ENCODE peak calls at places on chromosome 6, in five cellular contexts. One of them, this sample, is unnamed.

GRCh38 chr6:41066867-41067304 is 5.3 kb downstream of the OARD1 start:
- DNase-seq in cardiac fibroblast: peak; percentile 90
- DNase-seq in fibroblast of mammary gland: peak; percentile 84
- DNase-seq in astrocyte of the spinal cord: peak; percentile 83
- DNase-seq in neural progenitor cell: peak; percentile 75
- DNase-seq in this sample: peak; percentile 77

GRCh38 chr6:121516331-121516730 is 80.9 kb downstream of the GJA1 start:
- DNase-seq in neural progenitor cell: no peak
- DNase-seq in cardiac fibroblast: no peak
- DNase-seq in fibroblast of mammary gland: peak; percentile 14
- DNase-seq in astrocyte of the spinal cord: peak; percentile 50
- DNase-seq in this sample: no peak

GRCh38 chr6:24122139-24122538 is 3.9 kb upstream of the NRSN1 start:
- DNase-seq in fibroblast of mammary gland: no peak
- DNase-seq in cardiac fibroblast: no peak
- DNase-seq in astrocyte of the spinal cord: no peak
- DNase-seq in neural progenitor cell: no peak
- DNase-seq in this sample: no peak

GRCh38 chr6:13334953-13335352 is 6.6 kb upstream of the TBC1D7 start:
- DNase-seq in cardiac fibroblast: peak; percentile 83
- DNase-seq in fibroblast of mammary gland: no peak
- DNase-seq in neural progenitor cell: no peak
- DNase-seq in astrocyte of the spinal cord: no peak
- DNase-seq in this sample: no peak

GRCh38 chr6:36639171-36639808 is 39.2 kb upstream of the CDKN1A start:
- DNase-seq in astrocyte of the spinal cord: peak; percentile 72
- DNase-seq in fibroblast of mammary gland: no peak
- DNase-seq in cardiac fibroblast: peak; percentile 68
- DNase-seq in neural progenitor cell: no peak
- DNase-seq in this sample: no peak

GRCh38 chr6:56595490-56596122 is 47.1 kb downstream of the DST start:
- DNase-seq in cardiac fibroblast: peak; percentile 62
- DNase-seq in neural progenitor cell: peak; percentile 74
- DNase-seq in astrocyte of the spinal cord: peak; percentile 46
- DNase-seq in fibroblast of mammary gland: peak; percentile 63
- DNase-seq in this sample: peak; percentile 58

GRCh38 chr6:139124887-139125672 is 9.8 kb upstream of the HECA start:
- DNase-seq in neural progenitor cell: peak; percentile 65
- DNase-seq in fibroblast of mammary gland: peak; percentile 79
- DNase-seq in cardiac fibroblast: peak; percentile 85
- DNase-seq in astrocyte of the spinal cord: peak; percentile 62
- DNase-seq in this sample: peak; percentile 91

GRCh38 chr6:41427642-41428401 is 92.4 kb downstream of the NCR2 start:
- DNase-seq in fibroblast of mammary gland: no peak
- DNase-seq in astrocyte of the spinal cord: no peak
- DNase-seq in cardiac fibroblast: no peak
- DNase-seq in neural progenitor cell: peak; percentile 67
- DNase-seq in this sample: peak; percentile 43

GRCh38 chr6:219019-219570 is 73.2 kb upstream of the DUSP22 start:
- DNase-seq in neural progenitor cell: peak; percentile 1
- DNase-seq in cardiac fibroblast: no peak
- DNase-seq in astrocyte of the spinal cord: no peak
- DNase-seq in fibroblast of mammary gland: no peak
- DNase-seq in this sample: no peak

GRCh38 chr6:118889163-118889562 is 4.8 kb upstream of the ASF1A start:
- DNase-seq in cardiac fibroblast: no peak
- DNase-seq in astrocyte of the spinal cord: no peak
- DNase-seq in fibroblast of mammary gland: no peak
- DNase-seq in neural progenitor cell: no peak
- DNase-seq in this sample: no peak

GRCh38 chr6:20875369-20875963 is 341.2 kb downstream of the CDKAL1 start:
- DNase-seq in cardiac fibroblast: peak; percentile 78
- DNase-seq in fibroblast of mammary gland: peak; percentile 58
- DNase-seq in neural progenitor cell: peak; percentile 33
- DNase-seq in astrocyte of the spinal cord: peak; percentile 64
- DNase-seq in this sample: no peak

GRCh38 chr6:109690740-109691687 is at the start of the genes AK9 and FIG4:
- DNase-seq in astrocyte of the spinal cord: peak; percentile 93
- DNase-seq in cardiac fibroblast: peak; percentile 93
- DNase-seq in neural progenitor cell: peak; percentile 96
- DNase-seq in fibroblast of mammary gland: peak; percentile 90
- DNase-seq in this sample: peak; percentile 95
- TF ChIP-seq CTCF in astrocyte of the spinal cord: peak; percentile 17
- TF ChIP-seq CTCF in cardiac fibroblast: peak; percentile 22
- TF ChIP-seq CTCF in neural progenitor cell: peak; percentile 16
- TF ChIP-seq CTCF in fibroblast of mammary gland: no peak
- TF ChIP-seq CTCF in this sample: no peak

GRCh38 chr6:1315560-1316386 is 3.9 kb downstream of the FOXQ1 start:
- DNase-seq in neural progenitor cell: no peak
- DNase-seq in astrocyte of the spinal cord: no peak
- DNase-seq in fibroblast of mammary gland: no peak
- DNase-seq in cardiac fibroblast: no peak
- DNase-seq in this sample: no peak

GRCh38 chr6:1315201-1315559 is 3.3 kb downstream of the FOXQ1 start:
- DNase-seq in fibroblast of mammary gland: no peak
- DNase-seq in cardiac fibroblast: no peak
- DNase-seq in astrocyte of the spinal cord: no peak
- DNase-seq in neural progenitor cell: no peak
- DNase-seq in this sample: no peak

GRCh38 chr6:1317302-1317815 is 5.5 kb downstream of the FOXQ1 start:
- DNase-seq in astrocyte of the spinal cord: no peak
- DNase-seq in neural progenitor cell: no peak
- DNase-seq in cardiac fibroblast: no peak
- DNase-seq in fibroblast of mammary gland: no peak
- DNase-seq in this sample: no peak

GRCh38 chr6:1318036-1318435 is 6.1 kb downstream of the FOXQ1 start:
- DNase-seq in neural progenitor cell: no peak
- DNase-seq in fibroblast of mammary gland: no peak
- DNase-seq in cardiac fibroblast: no peak
- DNase-seq in astrocyte of the spinal cord: no peak
- DNase-seq in this sample: no peak

DNA sequence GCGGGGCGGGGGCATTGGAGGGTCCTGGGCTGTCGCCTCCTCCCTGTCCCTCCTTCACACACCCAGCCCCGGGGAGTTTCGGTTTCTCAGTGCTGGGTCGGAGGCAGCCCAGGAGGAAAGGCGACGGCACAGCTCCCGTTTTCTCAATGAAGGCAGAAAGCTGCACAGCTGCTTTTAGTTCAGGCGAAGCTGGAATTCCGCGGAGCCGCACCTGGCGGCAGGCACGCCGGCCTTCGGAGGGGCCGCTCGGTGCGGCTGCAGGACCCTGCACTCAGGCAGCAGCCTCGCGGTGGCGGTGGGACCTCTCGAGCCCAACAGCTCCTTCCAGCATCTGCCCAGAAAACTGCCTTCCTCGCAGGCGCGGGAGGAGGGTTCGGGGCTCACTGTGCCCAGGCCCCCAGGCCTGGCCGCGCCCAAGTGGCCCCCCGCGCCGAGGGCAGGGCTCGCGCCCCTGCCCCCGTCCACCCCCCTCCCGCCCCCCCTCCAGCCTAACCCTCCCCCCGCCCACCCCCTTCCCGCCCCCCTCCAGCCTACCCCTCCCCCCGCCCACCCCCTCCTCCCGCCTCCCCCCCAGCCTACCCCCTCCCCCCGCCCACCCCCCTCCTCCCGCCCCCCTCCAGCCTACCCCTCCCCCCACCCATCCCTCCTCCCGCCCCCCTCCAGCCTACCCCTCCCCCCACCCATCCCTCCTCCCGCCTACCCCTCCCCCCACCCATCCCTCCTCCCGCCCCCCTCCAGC is 4.8 kb downstream of the FOXQ1 start:
- DNase-seq in astrocyte of the spinal cord: no peak
- DNase-seq in neural progenitor cell: peak; percentile 78
- DNase-seq in fibroblast of mammary gland: no peak
- DNase-seq in cardiac fibroblast: no peak
- DNase-seq in this sample: peak; percentile 9
- TF ChIP-seq CTCF in astrocyte of the spinal cord: no peak
- TF ChIP-seq CTCF in neural progenitor cell: no peak
- TF ChIP-seq CTCF in fibroblast of mammary gland: no peak
- TF ChIP-seq CTCF in cardiac fibroblast: no peak
- TF ChIP-seq CTCF in this sample: no peak

DNA sequence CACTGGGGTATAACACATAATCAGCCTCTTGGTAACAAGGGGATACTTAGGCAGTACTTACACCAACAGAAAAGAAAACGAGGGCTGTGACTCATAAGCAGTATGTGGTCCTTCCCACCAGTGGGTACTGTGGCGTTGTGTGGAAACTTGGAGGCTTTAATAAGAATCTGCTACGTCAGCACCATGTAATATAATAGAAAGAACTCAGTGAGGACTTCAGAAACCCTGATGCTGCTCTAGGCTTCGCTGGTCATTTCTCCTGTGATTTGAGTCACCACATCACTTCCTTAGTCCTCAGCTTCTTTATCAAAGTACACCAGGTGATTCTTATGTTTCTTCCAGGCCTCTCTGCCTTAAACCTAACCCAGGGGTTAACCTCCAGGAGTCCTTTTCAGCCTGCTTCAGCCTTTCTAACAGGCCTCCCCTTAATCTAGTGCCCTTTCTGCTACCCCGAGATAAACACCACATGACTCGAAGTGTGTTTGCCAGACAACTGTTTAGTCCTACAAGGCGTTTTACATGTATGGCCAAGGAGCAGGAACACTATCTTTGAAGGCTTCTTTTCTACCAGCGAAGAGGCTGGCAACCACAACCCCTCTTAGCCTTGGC is 68.5 kb downstream of the FYN start:
- DNase-seq in neural progenitor cell: no peak
- DNase-seq in astrocyte of the spinal cord: peak; percentile 97
- DNase-seq in cardiac fibroblast: peak; percentile 87
- DNase-seq in fibroblast of mammary gland: peak; percentile 78
- DNase-seq in this sample: peak; percentile 94
- TF ChIP-seq CTCF in neural progenitor cell: no peak
- TF ChIP-seq CTCF in astrocyte of the spinal cord: peak; percentile 29
- TF ChIP-seq CTCF in cardiac fibroblast: peak; percentile 24
- TF ChIP-seq CTCF in fibroblast of mammary gland: peak; percentile 11
- TF ChIP-seq CTCF in this sample: no peak

DNA sequence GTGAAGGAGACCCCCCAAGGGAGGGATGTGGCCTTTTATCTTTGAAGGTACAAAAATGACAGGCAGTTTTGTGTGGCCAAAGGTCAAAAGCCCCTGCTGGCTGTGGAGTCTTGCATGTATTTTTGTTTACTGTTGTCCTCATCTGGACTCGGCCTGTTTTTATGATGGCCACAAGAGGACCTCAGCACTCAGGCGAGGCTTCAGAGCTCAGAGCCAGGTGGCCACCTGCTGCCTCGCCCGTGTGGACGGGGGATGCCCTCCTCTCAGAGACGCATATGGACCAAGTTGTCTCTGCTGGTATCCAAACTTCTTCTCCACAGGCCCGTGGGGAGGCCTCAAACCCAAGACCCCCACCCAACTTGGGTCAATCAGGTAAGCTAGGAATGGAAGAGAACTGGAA is 118.2 kb downstream of the DACT2 start:
- DNase-seq in fibroblast of mammary gland: no peak
- DNase-seq in neural progenitor cell: peak; percentile 72
- DNase-seq in astrocyte of the spinal cord: no peak
- DNase-seq in cardiac fibroblast: peak; percentile 10
- DNase-seq in this sample: no peak
- TF ChIP-seq CTCF in fibroblast of mammary gland: no peak
- TF ChIP-seq CTCF in neural progenitor cell: peak; percentile 60
- TF ChIP-seq CTCF in astrocyte of the spinal cord: no peak
- TF ChIP-seq CTCF in cardiac fibroblast: no peak
- TF ChIP-seq CTCF in this sample: no peak

GRCh38 chr6:5746392-5747140 is 260.2 kb downstream of the NRN1 start:
- DNase-seq in neural progenitor cell: peak; percentile 63
- DNase-seq in cardiac fibroblast: no peak
- DNase-seq in fibroblast of mammary gland: no peak
- DNase-seq in astrocyte of the spinal cord: no peak
- DNase-seq in this sample: no peak
- TF ChIP-seq CTCF in neural progenitor cell: peak; percentile 66
- TF ChIP-seq CTCF in cardiac fibroblast: no peak
- TF ChIP-seq CTCF in fibroblast of mammary gland: no peak
- TF ChIP-seq CTCF in astrocyte of the spinal cord: peak; percentile 5
- TF ChIP-seq CTCF in this sample: no peak

GRCh38 chr6:90859612-90860011 is 272.7 kb upstream of the MAP3K7 start:
- DNase-seq in fibroblast of mammary gland: no peak
- DNase-seq in astrocyte of the spinal cord: no peak
- DNase-seq in cardiac fibroblast: no peak
- DNase-seq in neural progenitor cell: peak; percentile 38
- DNase-seq in this sample: no peak
- TF ChIP-seq CTCF in fibroblast of mammary gland: no peak
- TF ChIP-seq CTCF in astrocyte of the spinal cord: no peak
- TF ChIP-seq CTCF in cardiac fibroblast: no peak
- TF ChIP-seq CTCF in neural progenitor cell: peak; percentile 24
- TF ChIP-seq CTCF in this sample: no peak

DNA sequence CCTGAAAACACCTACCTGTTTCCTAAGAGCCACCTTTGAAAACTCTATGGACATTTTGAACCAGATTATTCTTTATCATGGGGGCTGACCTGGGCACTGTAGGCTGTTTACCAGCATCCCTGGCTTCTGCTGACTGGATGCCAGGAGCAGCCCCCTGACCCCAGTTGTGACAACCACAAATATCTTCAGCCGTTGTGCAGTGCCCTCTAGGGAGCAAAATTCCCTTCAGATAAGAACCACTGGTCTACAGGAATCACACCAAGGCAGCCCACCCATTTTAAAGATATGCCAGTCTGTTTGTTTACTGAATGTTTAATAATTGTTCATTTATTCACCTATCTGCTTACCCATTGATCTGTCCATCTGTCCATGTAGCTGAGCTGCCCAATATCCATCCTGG is 276.9 kb downstream of the NRN1 start:
- DNase-seq in neural progenitor cell: peak; percentile 20
- DNase-seq in fibroblast of mammary gland: no peak
- DNase-seq in astrocyte of the spinal cord: no peak
- DNase-seq in cardiac fibroblast: no peak
- DNase-seq in this sample: no peak
- TF ChIP-seq CTCF in neural progenitor cell: peak; percentile 37
- TF ChIP-seq CTCF in fibroblast of mammary gland: no peak
- TF ChIP-seq CTCF in astrocyte of the spinal cord: peak; percentile 7
- TF ChIP-seq CTCF in cardiac fibroblast: no peak
- TF ChIP-seq CTCF in this sample: no peak

GRCh38 chr6:31776961-31777666 is at the start of gene VWA7:
- DNase-seq in neural progenitor cell: no peak
- DNase-seq in fibroblast of mammary gland: peak; percentile 83
- DNase-seq in astrocyte of the spinal cord: peak; percentile 65
- DNase-seq in cardiac fibroblast: peak; percentile 85
- DNase-seq in this sample: peak; percentile 95
- TF ChIP-seq CTCF in neural progenitor cell: no peak
- TF ChIP-seq CTCF in fibroblast of mammary gland: no peak
- TF ChIP-seq CTCF in astrocyte of the spinal cord: no peak
- TF ChIP-seq CTCF in cardiac fibroblast: no peak
- TF ChIP-seq CTCF in this sample: no peak